ENCODE peak calls at places on chromosomes 2 and 18, in six cellular contexts. L is H9, G is neuronal stem cell, P is mesenchymal stem cell, J is IMR-90, S is H1. Q is an unnamed sample.

GRCh38 chr2:15425707-15426106 is 135.4 kb downstream of the NBAS start:
- DNase-seq in L (peak; percentile 41), G (peak; percentile 23), P (no peak), J (no peak), S (no peak), Q (no peak)

GRCh38 chr2:39913648-39914456 is 134.8 kb upstream of the THUMPD2 start:
- DNase-seq in L (no peak), G (peak; percentile 62), P (peak; percentile 75), J (peak; percentile 88), S (no peak), Q (peak; percentile 80)

GRCh38 chr2:118085173-118086023 is 2.9 kb upstream of the INSIG2 start:
- DNase-seq in L (no peak), G (no peak), P (no peak), J (no peak), S (no peak), Q (no peak)

GRCh38 chr2:232623768-232624553 is 9.4 kb upstream of the EFHD1 start:
- DNase-seq in L (no peak), G (no peak), P (no peak), J (no peak), S (no peak), Q (no peak)

GRCh38 chr2:156157670-156158069 is 174.9 kb downstream of the NR4A2 start:
- DNase-seq in L (no peak), G (peak; percentile 53), P (no peak), J (no peak), S (no peak), Q (no peak)

GRCh38 chr2:32915694-32916093 is 31.1 kb upstream of the LTBP1 start:
- DNase-seq in L (no peak), G (no peak), P (no peak), J (no peak), S (no peak), Q (no peak)

GRCh38 chr2:98438190-98439133 is 6.2 kb upstream of the INPP4A start:
- DNase-seq in L (no peak), G (no peak), P (no peak), J (no peak), S (no peak), Q (no peak)

GRCh38 chr18:45935591-45936335 is 31.4 kb downstream of the EPG5 start:
- DNase-seq in L (no peak), G (no peak), P (no peak), J (peak; percentile 75), S (no peak), Q (no peak)

GRCh38 chr2:73907840-73908452 is 15.1 kb downstream of the ACTG2 start:
- DNase-seq in L (peak; percentile 71), G (no peak), P (no peak), J (peak; percentile 62), S (peak; percentile 64), Q (no peak)

GRCh38 chr18:55243852-55244251 is 284.6 kb upstream of the CCDC68 start:
- DNase-seq in L (no peak), G (no peak), P (no peak), J (peak; percentile 76), S (no peak), Q (no peak)

GRCh38 chr2:198116652-198117175 is 312.3 kb downstream of the PLCL1 start:
- DNase-seq in L (no peak), G (no peak), P (peak; percentile 23), J (peak; percentile 28), S (no peak), Q (no peak)

GRCh38 chr2:15638720-15639119 is 47.1 kb downstream of the DDX1 start:
- DNase-seq in L (no peak), G (no peak), P (peak; percentile 47), J (peak; percentile 71), S (no peak), Q (peak; percentile 82)

GRCh38 chr2:202721621-202722020 is 86.9 kb downstream of the FAM117B start:
- DNase-seq in L (no peak), G (no peak), P (peak; percentile 63), J (peak; percentile 78), S (no peak), Q (peak; percentile 21)

GRCh38 chr2:117661619-117662018 is 152.9 kb upstream of the DDX18 start:
- DNase-seq in L (no peak), G (no peak), P (no peak), J (no peak), S (no peak), Q (no peak)

GRCh38 chr2:6927186-6927585 is 10.0 kb downstream of the RNF144A start:
- DNase-seq in L (no peak), G (no peak), P (no peak), J (no peak), S (peak; percentile 37), Q (no peak)

GRCh38 chr2:41853427-41854191 is 194.2 kb upstream of the PKDCC start:
- DNase-seq in L (peak; percentile 54), G (peak; percentile 78), P (peak; percentile 69), J (peak; percentile 65), S (peak; percentile 79), Q (peak; percentile 57)

GRCh38 chr2:112253261-112253807 is 1.5 kb downstream of the ZC3H8 start:
- DNase-seq in L (no peak), G (no peak), P (no peak), J (no peak), S (no peak), Q (no peak)

GRCh38 chr18:73564073-73564472 is 583.6 kb downstream of the FBXO15 start:
- DNase-seq in L (no peak), G (no peak), P (peak; percentile 78), J (peak; percentile 90), S (no peak), Q (peak; percentile 34)

GRCh38 chr2:204437815-204438766 is 107.2 kb upstream of the PARD3B start:
- DNase-seq in L (no peak), G (no peak), P (no peak), J (no peak), S (no peak), Q (no peak)

GRCh38 chr2:3299130-3299529 is 78.5 kb downstream of the EIPR1 start:
- DNase-seq in L (no peak), G (no peak), P (no peak), J (no peak), S (no peak), Q (no peak)

GRCh38 chr18:657998-658946 is 819 bp downstream of the TYMS start:
- DNase-seq in L (peak; percentile 92), G (peak; percentile 82), P (peak; percentile 92), J (peak; percentile 84), S (peak; percentile 85), Q (peak; percentile 90)

DNA sequence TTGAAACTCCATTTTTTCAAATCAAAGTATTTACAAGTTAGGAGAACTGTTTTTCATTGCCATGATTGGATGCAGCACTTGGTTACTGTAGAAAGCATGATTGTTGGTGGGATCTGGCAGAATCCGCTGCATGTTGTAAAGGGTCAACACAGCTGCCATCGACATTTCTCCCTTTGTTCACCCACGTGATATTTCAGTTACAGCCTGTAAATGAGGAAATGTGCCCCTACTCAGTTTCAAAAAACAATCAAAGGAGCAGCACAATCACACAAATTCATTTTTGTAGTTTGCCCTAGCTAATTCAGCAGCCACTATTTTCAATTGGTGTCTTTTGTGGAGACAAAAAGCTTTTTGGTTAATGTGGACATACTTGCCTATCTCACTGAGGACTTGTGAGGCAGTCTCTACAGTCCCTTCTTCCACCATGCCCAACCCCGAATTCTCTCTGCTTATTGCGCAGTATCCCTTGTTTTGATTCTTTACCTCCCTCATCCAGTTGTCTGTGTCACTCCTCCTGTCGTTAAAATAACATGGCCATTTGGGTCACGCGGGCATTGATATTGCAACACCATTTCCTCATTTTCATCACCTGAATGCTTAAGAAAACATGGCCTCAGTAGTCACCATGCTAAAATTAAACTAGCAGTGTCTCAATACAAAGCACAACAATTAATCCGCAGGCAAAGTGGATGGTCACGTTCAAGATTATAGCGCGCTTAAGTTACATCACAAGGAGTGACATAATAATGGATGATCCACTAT is 6.4 kb upstream of the PROC start:
- DNase-seq in L (no peak), G (no peak), P (no peak), J (no peak), S (no peak), Q (peak; percentile 62)
- H4K91ac ChIP-seq in L (no peak overlapping the region), G (no peak overlapping the region), P (peak overlapping the region; percentile 58), J (peak overlapping the region; percentile 54), S (no peak overlapping the region), Q (no peak overlapping the region)

DNA sequence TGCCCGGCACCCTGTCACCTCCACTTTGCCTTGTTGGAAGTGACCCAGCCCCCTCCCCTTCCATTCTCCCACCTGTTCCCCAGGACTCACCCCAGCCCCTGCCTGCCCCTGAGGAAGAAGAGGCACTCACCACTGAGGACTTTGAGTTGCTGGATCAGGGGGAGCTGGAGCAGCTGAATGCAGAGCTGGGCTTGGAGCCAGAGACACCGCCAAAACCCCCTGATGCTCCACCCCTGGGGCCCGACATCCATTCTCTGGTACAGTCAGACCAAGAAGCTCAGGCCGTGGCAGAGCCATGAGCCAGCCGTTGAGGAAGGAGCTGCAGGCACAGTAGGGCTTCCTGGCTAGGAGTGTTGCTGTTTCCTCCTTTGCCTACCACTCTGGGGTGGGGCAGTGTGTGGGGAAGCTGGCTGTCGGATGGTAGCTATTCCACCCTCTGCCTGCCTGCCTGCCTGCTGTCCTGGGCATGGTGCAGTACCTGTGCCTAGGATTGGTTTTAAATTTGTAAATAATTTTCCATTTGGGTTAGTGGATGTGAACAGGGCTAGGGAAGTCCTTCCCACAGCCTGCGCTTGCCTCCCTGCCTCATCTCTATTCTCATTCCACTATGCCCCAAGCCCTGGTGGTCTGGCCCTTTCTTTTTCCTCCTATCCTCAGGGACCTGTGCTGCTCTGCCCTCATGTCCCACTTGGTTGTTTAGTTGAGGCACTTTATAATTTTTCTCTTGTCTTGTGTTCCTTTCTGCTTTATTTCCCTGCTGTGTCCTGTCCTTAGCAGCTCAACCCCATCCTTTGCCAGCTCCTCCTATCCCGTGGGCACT is 4.5 kb downstream of the RETREG2 start:
- DNase-seq in L (no peak), G (no peak), P (no peak), J (no peak), S (no peak), Q (no peak)
- H4K91ac ChIP-seq in L (no peak overlapping the region), G (no peak overlapping the region), P (no peak overlapping the region), J (no peak overlapping the region), S (no peak overlapping the region), Q (no peak overlapping the region)

DNA sequence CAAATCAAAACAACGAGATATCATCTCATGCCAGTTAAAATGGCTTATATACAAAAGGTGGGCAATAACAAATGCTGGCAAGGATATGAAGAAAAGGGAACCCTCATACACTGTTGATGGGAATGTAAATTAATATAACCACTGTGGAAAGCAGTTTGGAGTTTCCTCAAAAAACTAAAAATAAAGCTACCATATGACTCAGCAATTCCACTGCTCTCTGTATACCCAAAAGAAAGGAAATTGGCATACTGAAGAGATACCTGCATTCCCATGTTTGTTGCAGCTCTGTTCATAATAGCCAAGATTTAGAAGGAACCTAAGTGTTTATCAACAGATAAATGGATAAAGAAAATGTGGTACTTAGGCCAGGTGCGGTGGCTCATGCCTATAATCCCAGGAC is 124.8 kb downstream of the MSTN start:
- DNase-seq in L (no peak), G (no peak), P (no peak), J (peak; percentile 12), S (no peak), Q (no peak)
- H4K91ac ChIP-seq in L (no peak overlapping the region), G (no peak overlapping the region), P (no peak overlapping the region), J (peak overlapping the region; percentile 66), S (no peak overlapping the region), Q (no peak overlapping the region)

DNA sequence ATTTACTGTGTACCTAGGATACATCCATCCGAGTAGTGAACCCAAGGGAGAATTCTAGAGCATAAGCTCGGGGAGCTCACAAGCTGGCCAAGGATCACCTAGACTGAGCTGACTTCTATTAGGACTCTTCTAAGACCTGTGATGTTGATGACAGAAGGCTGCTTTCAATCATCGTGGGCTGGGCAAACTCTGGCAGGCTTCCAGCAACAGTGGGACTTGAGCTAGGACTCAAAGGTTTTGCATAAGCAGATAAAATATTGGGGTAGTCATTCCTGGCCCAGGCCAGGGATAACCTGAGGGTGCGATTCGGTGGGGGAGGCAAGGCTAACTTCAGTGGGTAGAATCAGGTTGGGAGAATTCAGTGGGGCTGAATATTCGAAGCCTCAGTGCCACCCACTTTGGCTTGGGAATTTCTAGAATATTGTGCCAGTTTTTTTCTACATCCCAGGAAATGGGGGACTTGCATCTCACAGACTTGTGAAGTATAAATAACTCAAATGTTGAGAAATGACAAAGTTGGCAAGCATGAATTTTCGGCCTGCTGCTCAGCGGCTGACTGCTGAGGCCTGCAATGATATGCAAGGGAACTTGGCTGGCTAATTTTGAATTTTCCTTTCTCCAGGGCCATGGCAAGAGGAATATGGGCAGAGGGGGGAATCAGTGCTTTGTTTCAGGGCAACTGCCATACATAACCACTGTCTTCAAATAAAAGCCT is 274.3 kb downstream of the PRKCE start:
- DNase-seq in L (no peak), G (no peak), P (no peak), J (no peak), S (no peak), Q (no peak)
- H4K91ac ChIP-seq in L (no peak overlapping the region), G (no peak overlapping the region), P (no peak overlapping the region), J (no peak overlapping the region), S (no peak overlapping the region), Q (no peak overlapping the region)

Q was measured in trophoblast cell.